ENCODE peak calls at places on chromosomes 16 and 17, in six cellular contexts. L, F, U, A, G and B are unnamed samples.

GRCh38 chr17:14048169-14048568 is 21.1 kb upstream of the COX10 start:
- DNase-seq in L (no peak), F (no peak), U (peak), A (no peak), G (no peak), B (no peak)

GRCh38 chr16:87007907-87008306 is 309.3 kb downstream of the C16orf95 start:
- DNase-seq in L (no peak), F (no peak), U (no peak), A (no peak), G (no peak), B (no peak)

GRCh38 chr17:11880714-11881113 is 116.6 kb downstream of the ZNF18 start:
- DNase-seq in L (no peak), F (peak), U (peak), A (no peak), G (no peak), B (no peak)

GRCh38 chr16:28136751-28137434 is 73.4 kb upstream of the GSG1L start:
- DNase-seq in L (no peak), F (no peak), U (no peak), A (no peak), G (no peak), B (no peak)

GRCh38 chr16:61836804-61837398 is 199.3 kb downstream of the CDH8 start:
- DNase-seq in L (no peak), F (no peak), U (no peak), A (no peak), G (no peak), B (no peak)

GRCh38 chr17:81682565-81683207 is 911 bp downstream of the ARL16 start:
- DNase-seq in L (no peak), F (no peak), U (no peak), A (no peak), G (no peak), B (no peak)

GRCh38 chr16:88735616-88736015 is 29.3 kb downstream of the CTU2 start:
- DNase-seq in L (no peak), F (no peak), U (no peak), A (no peak), G (no peak), B (no peak)

GRCh38 chr17:62882878-62883277 is 74.8 kb upstream of the MARCHF10 start:
- DNase-seq in L (no peak), F (no peak), U (no peak), A (no peak), G (no peak), B (no peak)

GRCh38 chr17:71302721-71303549 is 817.9 kb upstream of the SOX9 start:
- DNase-seq in L (no peak), F (no peak), U (no peak), A (no peak), G (no peak), B (no peak)

GRCh38 chr16:16917201-16917600 is 538.3 kb downstream of the NPIPA7 start:
- DNase-seq in L (no peak), F (no peak), U (no peak), A (no peak), G (no peak), B (no peak)

GRCh38 chr17:79833744-79834574 is 5.3 kb downstream of the CBX4 start:
- DNase-seq in L (peak), F (no peak), U (peak), A (no peak), G (no peak), B (no peak)

GRCh38 chr17:11557727-11558452 is 40.4 kb upstream of the DNAH9 start:
- DNase-seq in L (no peak), F (no peak), U (no peak), A (no peak), G (no peak), B (no peak)

GRCh38 chr17:66230918-66231543 is 1.8 kb upstream of the APOH start:
- DNase-seq in L (no peak), F (no peak), U (no peak), A (no peak), G (no peak), B (no peak)

GRCh38 chr16:57685633-57686032 is 9.0 kb upstream of the DRC7 start:
- DNase-seq in L (no peak), F (no peak), U (no peak), A (no peak), G (no peak), B (no peak)

GRCh38 chr17:59470624-59471297 is 94.6 kb upstream of the DHX40 start:
- DNase-seq in L (no peak), F (no peak), U (no peak), A (no peak), G (no peak), B (no peak)

GRCh38 chr17:41324180-41325075 is 8.9 kb upstream of the KRTAP17-1 start:
- DNase-seq in L (peak), F (peak), U (no peak), A (no peak), G (no peak), B (no peak)

GRCh38 chr16:9901-10665 is 43.3 kb downstream of the POLR3K start:
- DNase-seq in L (no peak), F (no peak), U (no peak), A (no peak), G (no peak), B (no peak)

GRCh38 chr17:72617557-72617956 is 474.9 kb downstream of the SLC39A11 start:
- DNase-seq in L (no peak), F (no peak), U (no peak), A (no peak), G (no peak), B (no peak)

GRCh38 chr16:83389751-83390150 is 418.0 kb upstream of the HSBP1 start:
- DNase-seq in L (no peak), F (no peak), U (no peak), A (no peak), G (no peak), B (no peak)

GRCh38 chr17:37168731-37169353 is 206.9 kb upstream of the C17orf78 start:
- DNase-seq in L (no peak), F (peak), U (no peak), A (no peak), G (no peak), B (no peak)

GRCh38 chr17:39196820-39197331 is 593 bp downstream of the CACNB1 start:
- DNase-seq in L (peak), F (no peak), U (no peak), A (no peak), G (no peak), B (no peak)

GRCh38 chr16:81595676-81596292 is 151.2 kb downstream of the CMIP start:
- DNase-seq in L (no peak), F (no peak), U (no peak), A (no peak), G (no peak), B (no peak)

GRCh38 chr16:6946106-6946505 is 386.5 kb upstream of the RBFOX1 start:
- DNase-seq in L (no peak), F (no peak), U (no peak), A (no peak), G (no peak), B (no peak)

GRCh38 chr17:77324227-77324626 is 183.5 kb downstream of the SEC14L1 start:
- DNase-seq in L (no peak), F (no peak), U (no peak), A (no peak), G (no peak), B (no peak)

GRCh38 chr16:21608647-21609328 is 9.4 kb downstream of the METTL9 start:
- DNase-seq in L (no peak), F (no peak), U (no peak), A (no peak), G (no peak), B (no peak)

DNA sequence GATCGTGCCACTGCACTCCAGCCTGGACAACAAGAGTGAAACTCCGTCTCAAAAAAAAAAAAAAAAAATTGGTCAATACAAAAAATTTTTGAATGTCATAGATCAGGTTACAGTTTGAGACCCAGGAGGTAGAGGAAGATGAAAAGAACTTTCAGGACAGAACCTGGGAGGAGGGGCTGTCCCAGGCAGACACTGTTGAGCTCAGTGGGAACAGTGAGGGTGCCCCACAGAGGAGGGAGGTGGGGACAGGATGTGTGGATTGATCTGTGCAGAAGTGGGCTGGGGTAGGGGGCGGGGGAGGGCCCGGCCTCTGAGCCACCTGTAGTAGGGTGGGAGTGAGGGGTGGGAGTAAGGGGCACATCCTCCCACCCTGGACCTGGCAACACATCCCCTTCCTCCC is 58.3 kb downstream of the PRMT7 start:
- DNase-seq in L (no peak), F (no peak), U (no peak), A (no peak), G (no peak), B (peak)
- TF ChIP-seq TAF1 in L (no peak), F (no peak), U (no peak), A (no peak), G (no peak), B (no peak)

DNA sequence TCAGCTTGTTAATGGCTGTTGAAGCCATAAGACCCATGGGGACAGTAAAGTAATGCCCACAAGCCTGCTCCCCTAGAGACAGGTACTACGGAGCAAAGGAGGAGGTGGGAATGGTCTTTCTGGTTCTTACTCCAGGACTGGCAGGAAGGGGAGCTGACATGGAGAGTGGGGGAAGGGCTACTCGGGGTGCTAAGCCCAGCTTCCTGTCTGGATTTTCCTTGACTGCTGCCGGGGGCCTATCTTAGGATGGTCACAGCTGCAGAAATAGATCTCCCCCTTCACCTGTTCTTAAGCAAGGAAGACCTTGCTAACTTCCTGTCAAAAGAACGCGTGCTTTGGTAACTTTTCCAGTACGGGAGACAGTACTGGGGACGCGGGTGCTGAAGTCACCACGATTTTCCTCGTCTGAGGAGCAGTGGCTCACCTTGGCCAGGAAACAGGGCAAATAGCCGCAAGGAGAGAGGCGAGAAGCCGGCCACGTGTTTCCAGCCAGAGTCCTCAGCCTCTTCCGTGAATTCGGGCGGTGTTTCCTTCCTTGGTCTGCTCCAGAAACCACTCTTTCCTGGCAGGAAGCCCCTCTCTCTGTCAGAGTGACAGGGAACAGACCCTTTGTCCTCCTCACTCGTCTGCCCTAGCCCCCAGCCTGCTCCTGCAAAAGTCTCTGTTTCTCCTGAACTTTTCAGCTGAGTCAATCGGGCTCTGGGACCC is 656 bp upstream of the PRR29 start:
- DNase-seq in L (no peak), F (no peak), U (no peak), A (no peak), G (no peak), B (no peak)
- TF ChIP-seq POLR2A in L (no peak), F (no peak), U (no peak), A (no peak), G (no peak), B (no peak)

DNA sequence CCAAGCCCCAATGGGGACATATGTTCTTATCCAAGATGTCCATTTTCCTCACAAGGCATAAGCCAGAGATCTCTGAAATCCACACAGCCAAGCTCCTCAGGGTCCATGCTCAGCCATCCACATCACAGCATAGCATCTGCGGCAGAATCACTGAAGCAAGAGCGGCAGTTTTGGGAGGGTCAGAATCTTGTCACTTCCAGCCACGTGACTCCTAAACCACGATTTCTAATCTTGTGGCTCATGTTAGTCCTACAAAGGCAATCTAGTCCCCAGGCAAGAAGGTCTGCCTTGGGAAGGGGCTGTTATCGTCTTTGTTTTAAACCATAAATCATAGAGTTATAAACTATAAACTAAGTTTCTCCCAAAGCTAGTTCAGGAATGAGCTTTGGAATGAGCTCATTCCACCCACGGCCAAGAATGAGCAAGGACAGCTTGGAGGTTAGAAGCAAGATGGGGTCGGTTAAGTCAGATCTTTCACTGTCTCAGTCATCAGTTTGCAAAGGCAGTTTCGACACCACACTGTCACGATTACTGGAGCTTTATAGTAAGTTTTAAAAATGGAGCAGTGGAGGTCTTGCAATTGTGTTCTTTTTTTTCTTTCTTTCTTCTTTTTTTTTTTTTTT is 20.8 kb upstream of the DNAH17 start:
- DNase-seq in L (no peak), F (no peak), U (no peak), A (no peak), G (no peak), B (no peak)
- TF ChIP-seq TAF1 in L (no peak), F (no peak), U (no peak), A (no peak), G (no peak), B (no peak)

DNA sequence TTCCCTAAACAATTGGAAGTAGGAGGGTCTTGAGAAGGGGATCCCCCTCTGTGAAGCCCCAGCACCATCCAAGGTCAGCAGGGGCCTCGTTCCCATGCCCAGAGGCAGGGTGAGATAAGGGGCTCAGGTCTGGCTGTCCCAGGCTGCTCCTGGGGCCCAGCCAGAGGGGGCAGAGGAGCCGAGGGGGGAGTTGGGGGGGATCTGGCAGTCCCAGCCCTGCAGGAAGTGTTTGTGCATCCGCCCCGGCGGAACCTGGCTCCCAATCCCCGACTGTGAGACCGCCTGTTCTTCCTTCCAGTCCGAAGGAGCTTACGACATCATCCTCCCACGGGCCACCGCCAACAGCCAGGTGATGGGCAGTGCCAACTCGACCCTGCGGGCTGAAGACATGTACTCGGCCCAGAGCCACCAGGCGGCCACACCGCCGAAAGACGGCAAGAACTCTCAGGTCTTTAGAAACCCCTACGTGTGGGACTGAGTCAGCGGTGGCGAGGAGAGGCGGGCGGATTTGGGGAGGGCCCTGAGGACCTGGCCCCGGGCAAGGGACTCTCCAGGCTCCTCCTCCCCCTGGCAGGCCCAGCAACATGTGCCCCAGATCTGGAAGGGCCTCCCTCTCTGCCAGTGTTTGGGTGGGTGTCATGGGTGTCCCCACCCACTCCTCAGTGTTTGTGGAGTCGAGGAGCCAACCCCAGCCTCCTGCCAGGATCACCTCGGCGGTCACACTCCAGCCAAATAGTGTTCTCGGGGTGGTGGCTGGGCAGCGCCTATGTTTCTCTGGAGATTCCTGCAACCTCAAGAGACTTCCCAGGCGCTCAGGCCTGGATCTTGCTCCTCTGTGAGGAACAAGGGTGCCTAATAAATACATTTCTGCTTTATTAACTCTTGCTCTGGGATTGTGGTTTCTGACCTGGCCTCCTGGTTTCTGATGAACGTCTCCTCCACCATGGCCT is 14.9 kb downstream of the GPRC5C start:
- DNase-seq in L (no peak), F (no peak), U (no peak), A (no peak), G (no peak), B (no peak)
- TF ChIP-seq POLR2A in L (no peak), F (no peak), U (no peak), A (no peak), G (no peak), B (no peak)

GRCh38 chr16:51129105-51129504 is 22.0 kb downstream of the SALL1 start:
- DNase-seq in L (peak), F (no peak), U (no peak), A (no peak), G (no peak), B (no peak)
- TF ChIP-seq TAF1 in L (no peak), F (no peak), U (no peak), A (no peak), G (no peak), B (no peak)

GRCh38 chr17:7023576-7024401 is 939 bp downstream of the BCL6B start:
- DNase-seq in L (peak), F (no peak), U (peak), A (peak), G (peak), B (peak)
- TF ChIP-seq POLR2A in L (peak), F (no peak), U (peak), A (no peak), G (no peak), B (no peak)

GRCh38 chr17:1043601-1044251 is 46.8 kb downstream of the TIMM22 start:
- DNase-seq in L (no peak), F (no peak), U (no peak), A (no peak), G (no peak), B (no peak)
- TF ChIP-seq TAF1 in L (no peak), F (no peak), U (no peak), A (no peak), G (no peak), B (no peak)

DNA sequence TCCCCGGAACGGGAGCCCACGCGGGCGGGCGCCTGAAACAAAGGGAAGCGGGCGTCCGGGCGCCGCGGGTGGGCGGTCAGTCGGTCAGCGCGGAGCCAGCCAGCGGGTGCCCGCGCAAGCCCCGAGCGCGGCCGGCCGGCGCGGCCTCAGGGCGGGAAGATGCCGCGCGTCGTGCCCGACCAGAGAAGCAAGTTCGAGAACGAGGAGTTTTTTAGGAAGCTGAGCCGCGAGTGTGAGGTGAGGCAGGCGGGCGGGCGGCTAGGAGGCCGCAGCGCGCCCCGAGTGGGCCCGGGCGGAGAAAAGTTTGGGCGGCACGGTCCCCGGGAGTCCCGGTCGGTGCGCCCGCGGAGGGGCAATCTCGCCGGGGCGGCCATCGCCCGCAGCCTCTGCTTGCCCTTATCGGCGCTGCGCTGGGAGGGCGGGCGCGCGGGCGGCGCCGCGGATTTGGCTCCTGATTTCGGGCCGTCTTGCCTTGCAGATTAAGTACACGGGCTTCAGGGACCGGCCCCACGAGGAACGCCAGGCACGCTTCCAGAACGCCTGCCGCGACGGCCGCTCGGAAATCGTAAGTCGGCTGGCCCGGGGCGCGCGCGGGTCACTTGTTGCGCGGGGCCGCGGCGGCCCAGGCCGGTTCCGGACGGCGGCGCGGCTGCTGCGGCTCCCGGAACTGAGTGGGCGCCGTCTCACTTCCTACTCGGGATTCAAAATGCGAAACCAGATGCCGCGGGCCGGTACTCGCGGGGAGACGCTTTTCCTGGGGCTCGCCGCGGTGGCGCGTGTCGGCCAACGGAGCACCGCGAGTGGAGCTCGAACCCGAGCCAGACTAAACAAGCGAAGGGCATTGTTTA is 524 bp downstream of the CBFB start:
- DNase-seq in L (peak), F (no peak), U (peak), A (peak), G (no peak), B (peak)
- TF ChIP-seq POLR2A in L (peak), F (no peak), U (peak), A (no peak), G (peak), B (peak)

DNA sequence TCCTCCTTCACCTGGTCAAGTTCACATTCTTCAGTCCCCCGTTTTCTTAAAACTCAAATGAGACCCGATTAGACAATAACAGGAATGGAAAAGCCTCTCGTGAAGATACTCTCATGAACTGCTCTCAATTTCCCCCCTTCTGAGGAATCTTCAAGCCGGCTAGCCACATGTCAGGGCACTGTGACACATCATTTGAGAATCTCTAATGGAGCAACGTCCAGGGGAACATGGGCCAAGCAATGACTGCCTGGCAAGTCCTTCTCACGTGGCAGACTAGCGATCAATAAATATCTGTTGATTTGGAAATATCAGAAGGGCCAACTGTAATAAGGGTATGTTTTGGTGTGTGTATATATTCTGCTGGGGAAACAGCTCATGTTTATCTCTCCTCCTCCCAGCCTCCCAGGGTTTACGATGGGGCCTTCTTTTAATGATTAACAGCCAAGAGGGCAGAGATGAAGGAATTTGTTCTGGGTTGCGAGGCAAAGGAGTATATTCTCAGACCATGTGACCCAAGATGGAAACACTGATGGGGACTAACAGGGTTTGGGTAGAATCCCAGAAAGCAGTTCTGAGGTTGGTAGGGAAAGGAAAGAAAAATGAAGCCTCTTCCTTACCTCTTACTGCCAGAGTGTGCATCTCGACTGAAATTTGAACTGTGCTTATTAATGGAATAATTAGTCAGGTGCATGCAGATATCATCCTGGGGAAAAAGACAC is 21.4 kb downstream of the TTLL6 start:
- DNase-seq in L (no peak), F (peak), U (no peak), A (no peak), G (no peak), B (no peak)
- TF ChIP-seq TAF1 in L (no peak), F (peak), U (no peak), A (no peak), G (no peak), B (no peak)